ENCODE peak calls at places on chromosomes 5 and 9, in four cellular contexts. T is activated naive CD4-positive, alpha-beta T cell treated with anti-CD3 and anti-CD28 coated beads, Interleukin-2, amount 10 ng/mL, durations not matched to agents 7 days and 5 days; B is hepatocyte; H is osteoblast. E is an unnamed sample.

GRCh38 chr9:131562032-131562959 is 17.0 kb downstream of the PRRT1B start:
- DNase-seq in T (no peak), B (no peak), H (peak), E (peak)

GRCh38 chr5:112467467-112467866 is 48.4 kb upstream of the EPB41L4A start:
- DNase-seq in T (no peak), B (no peak), H (no peak), E (no peak)

GRCh38 chr9:7360513-7360912 is 439.1 kb downstream of the DMAC1 start:
- DNase-seq in T (no peak), B (no peak), H (no peak), E (no peak)

GRCh38 chr5:33311893-33312292 is 128.9 kb upstream of the TARS1 start:
- DNase-seq in T (no peak), H (peak), B (no peak), E (peak)

GRCh38 chr5:170067152-170067551 is 38.5 kb upstream of the FOXI1 start:
- DNase-seq in B (no peak), H (no peak), T (no peak), E (no peak)

GRCh38 chr5:178435321-178436238 is 154.6 kb downstream of the COL23A1 start:
- DNase-seq in T (no peak), H (peak), B (no peak), E (no peak)

GRCh38 chr9:114310471-114311450 is 12.1 kb upstream of the ORM1 start:
- DNase-seq in H (no peak), B (no peak), T (no peak), E (no peak)

GRCh38 chr5:108093186-108093585 is 288.7 kb downstream of the FBXL17 start:
- DNase-seq in H (no peak), T (no peak), B (peak), E (peak)

GRCh38 chr5:45622365-45622764 is 73.8 kb downstream of the HCN1 start:
- DNase-seq in T (no peak), H (no peak), B (no peak), E (no peak)

GRCh38 chr9:88536951-88537742 is 2.2 kb downstream of the NXNL2 start:
- DNase-seq in T (no peak), H (peak), B (no peak), E (no peak)

GRCh38 chr5:67528953-67529352 is 332.4 kb upstream of the CD180 start:
- DNase-seq in H (no peak), T (no peak), B (no peak), E (no peak)

GRCh38 chr9:104094534-104095020 is 468 bp downstream of the SMC2 start:
- DNase-seq in T (no peak), H (no peak), B (no peak), E (peak)

GRCh38 chr5:177389368-177390169 is 5.3 kb downstream of the SLC34A1 start:
- DNase-seq in T (peak), B (peak), H (peak), E (peak)

GRCh38 chr5:142323480-142324376 is 1.1 kb downstream of the SPRY4 start:
- DNase-seq in B (peak), H (peak), T (no peak), E (peak)

GRCh38 chr9:124708070-124708469 is 63.0 kb downstream of the NR6A1 start:
- DNase-seq in B (no peak), T (no peak), H (no peak), E (no peak)

E was measured in fibroblast of the aortic adventitia.